ENCODE peak calls at places on chromosomes 13 and 19, in nine cellular contexts. One of them, this sample, is unnamed.
A peak's percentile ranks its signal among the peaks of the same experiment; 100 is the strongest.

GRCh38 chr19:54325194-54325621 is 12.2 kb upstream of the LILRA5 start:
- DNase-seq in NCI-H1105 treated with DMSO at 0.1 percent for 48 hours: peak; percentile 51
- DNase-seq in mucosa of gallbladder: peak; percentile 53
- DNase-seq in LHCN-M2: peak; percentile 37
- DNase-seq in NCI-H748 treated with DMSO at 0.1 percent for 48 hours: peak; percentile 23
- DNase-seq in iPS DF 6.9: peak; percentile 9
- DNase-seq in BE2C: peak; percentile 28
- DNase-seq in NCI-H2171: no peak
- DNase-seq in HEK293T: peak; percentile 62
- DNase-seq in this sample: peak; percentile 59

GRCh38 chr19:1469936-1470863 is 8.8 kb downstream of the C19orf25 start:
- DNase-seq in NCI-H1105 treated with DMSO at 0.1 percent for 48 hours: peak; percentile 81
- DNase-seq in LHCN-M2: no peak
- DNase-seq in NCI-H2171: peak; percentile 77
- DNase-seq in BE2C: no peak
- DNase-seq in HEK293T: peak; percentile 52
- DNase-seq in NCI-H748 treated with DMSO at 0.1 percent for 48 hours: peak; percentile 45
- DNase-seq in mucosa of gallbladder: no peak
- DNase-seq in iPS DF 6.9: no peak
- DNase-seq in this sample: no peak

GRCh38 chr13:22690756-22691155 is 490.0 kb upstream of the SGCG start:
- DNase-seq in BE2C: no peak
- DNase-seq in iPS DF 6.9: no peak
- DNase-seq in mucosa of gallbladder: no peak
- DNase-seq in LHCN-M2: peak; percentile 59
- DNase-seq in NCI-H2171: no peak
- DNase-seq in NCI-H1105 treated with DMSO at 0.1 percent for 48 hours: no peak
- DNase-seq in HEK293T: no peak
- DNase-seq in NCI-H748 treated with DMSO at 0.1 percent for 48 hours: no peak
- DNase-seq in this sample: no peak

GRCh38 chr13:95564948-95565347 is 12.4 kb downstream of the CLDN10 start:
- DNase-seq in NCI-H748 treated with DMSO at 0.1 percent for 48 hours: no peak
- DNase-seq in NCI-H1105 treated with DMSO at 0.1 percent for 48 hours: no peak
- DNase-seq in BE2C: no peak
- DNase-seq in HEK293T: no peak
- DNase-seq in NCI-H2171: no peak
- DNase-seq in LHCN-M2: peak; percentile 77
- DNase-seq in iPS DF 6.9: no peak
- DNase-seq in mucosa of gallbladder: no peak
- DNase-seq in this sample: no peak

GRCh38 chr13:41842029-41842428 is 118.9 kb downstream of the VWA8 start:
- DNase-seq in NCI-H1105 treated with DMSO at 0.1 percent for 48 hours: no peak
- DNase-seq in mucosa of gallbladder: no peak
- DNase-seq in HEK293T: no peak
- DNase-seq in LHCN-M2: no peak
- DNase-seq in iPS DF 6.9: no peak
- DNase-seq in BE2C: no peak
- DNase-seq in NCI-H2171: no peak
- DNase-seq in NCI-H748 treated with DMSO at 0.1 percent for 48 hours: no peak
- DNase-seq in this sample: no peak

GRCh38 chr19:42275103-42275502 is 6.1 kb downstream of the CIC start:
- DNase-seq in iPS DF 6.9: no peak
- DNase-seq in BE2C: no peak
- DNase-seq in NCI-H1105 treated with DMSO at 0.1 percent for 48 hours: no peak
- DNase-seq in HEK293T: no peak
- DNase-seq in NCI-H2171: no peak
- DNase-seq in mucosa of gallbladder: no peak
- DNase-seq in LHCN-M2: no peak
- DNase-seq in NCI-H748 treated with DMSO at 0.1 percent for 48 hours: no peak
- DNase-seq in this sample: no peak

GRCh38 chr13:51276684-51277083 is 54.5 kb downstream of the FAM124A start:
- DNase-seq in NCI-H748 treated with DMSO at 0.1 percent for 48 hours: no peak
- DNase-seq in NCI-H2171: no peak
- DNase-seq in BE2C: no peak
- DNase-seq in NCI-H1105 treated with DMSO at 0.1 percent for 48 hours: no peak
- DNase-seq in HEK293T: no peak
- DNase-seq in mucosa of gallbladder: peak; percentile 50
- DNase-seq in iPS DF 6.9: no peak
- DNase-seq in LHCN-M2: no peak
- DNase-seq in this sample: no peak

GRCh38 chr19:16366433-16367268 is 42.0 kb downstream of the KLF2 start:
- DNase-seq in NCI-H1105 treated with DMSO at 0.1 percent for 48 hours: no peak
- DNase-seq in LHCN-M2: no peak
- DNase-seq in HEK293T: no peak
- DNase-seq in NCI-H2171: no peak
- DNase-seq in NCI-H748 treated with DMSO at 0.1 percent for 48 hours: no peak
- DNase-seq in iPS DF 6.9: no peak
- DNase-seq in BE2C: no peak
- DNase-seq in mucosa of gallbladder: no peak
- DNase-seq in this sample: no peak

GRCh38 chr19:7507884-7508283 is 8.0 kb upstream of the ZNF358 start:
- DNase-seq in iPS DF 6.9: peak; percentile 92
- DNase-seq in LHCN-M2: peak; percentile 85
- DNase-seq in NCI-H748 treated with DMSO at 0.1 percent for 48 hours: no peak
- DNase-seq in NCI-H2171: no peak
- DNase-seq in mucosa of gallbladder: peak; percentile 81
- DNase-seq in NCI-H1105 treated with DMSO at 0.1 percent for 48 hours: no peak
- DNase-seq in HEK293T: peak; percentile 75
- DNase-seq in BE2C: peak; percentile 96
- DNase-seq in this sample: peak; percentile 73

GRCh38 chr19:13613447-13613846 is 107.2 kb upstream of the CACNA1A start:
- DNase-seq in mucosa of gallbladder: no peak
- DNase-seq in HEK293T: no peak
- DNase-seq in NCI-H2171: no peak
- DNase-seq in NCI-H748 treated with DMSO at 0.1 percent for 48 hours: peak; percentile 72
- DNase-seq in BE2C: no peak
- DNase-seq in LHCN-M2: no peak
- DNase-seq in iPS DF 6.9: no peak
- DNase-seq in NCI-H1105 treated with DMSO at 0.1 percent for 48 hours: peak; percentile 63
- DNase-seq in this sample: no peak

GRCh38 chr19:10112037-10112751 is 701 bp downstream of the P2RY11 start:
- DNase-seq in NCI-H2171: no peak
- DNase-seq in iPS DF 6.9: no peak
- DNase-seq in NCI-H1105 treated with DMSO at 0.1 percent for 48 hours: no peak
- DNase-seq in BE2C: no peak
- DNase-seq in NCI-H748 treated with DMSO at 0.1 percent for 48 hours: no peak
- DNase-seq in mucosa of gallbladder: no peak
- DNase-seq in LHCN-M2: no peak
- DNase-seq in HEK293T: no peak
- DNase-seq in this sample: peak; percentile 28

GRCh38 chr19:6475321-6476108 is 6.1 kb downstream of the DENND1C start:
- DNase-seq in LHCN-M2: no peak
- DNase-seq in iPS DF 6.9: no peak
- DNase-seq in NCI-H2171: no peak
- DNase-seq in NCI-H1105 treated with DMSO at 0.1 percent for 48 hours: no peak
- DNase-seq in BE2C: no peak
- DNase-seq in HEK293T: peak; percentile 31
- DNase-seq in NCI-H748 treated with DMSO at 0.1 percent for 48 hours: no peak
- DNase-seq in mucosa of gallbladder: no peak
- DNase-seq in this sample: peak; percentile 62

GRCh38 chr19:48646192-48646911 is 365 bp upstream of the CA11 start:
- DNase-seq in LHCN-M2: peak; percentile 78
- DNase-seq in BE2C: peak; percentile 94
- DNase-seq in mucosa of gallbladder: peak; percentile 86
- DNase-seq in HEK293T: peak; percentile 86
- DNase-seq in NCI-H2171: peak; percentile 95
- DNase-seq in NCI-H1105 treated with DMSO at 0.1 percent for 48 hours: peak; percentile 92
- DNase-seq in NCI-H748 treated with DMSO at 0.1 percent for 48 hours: peak; percentile 83
- DNase-seq in iPS DF 6.9: peak; percentile 83
- DNase-seq in this sample: peak; percentile 96

GRCh38 chr13:79281335-79281734 is 124.7 kb downstream of the RBM26 start:
- DNase-seq in NCI-H1105 treated with DMSO at 0.1 percent for 48 hours: no peak
- DNase-seq in NCI-H2171: no peak
- DNase-seq in iPS DF 6.9: peak; percentile 88
- DNase-seq in HEK293T: no peak
- DNase-seq in BE2C: no peak
- DNase-seq in mucosa of gallbladder: no peak
- DNase-seq in LHCN-M2: no peak
- DNase-seq in NCI-H748 treated with DMSO at 0.1 percent for 48 hours: peak; percentile 76
- DNase-seq in this sample: no peak

GRCh38 chr19:31261651-31262331 is 87.4 kb downstream of the TSHZ3 start:
- DNase-seq in HEK293T: no peak
- DNase-seq in NCI-H2171: no peak
- DNase-seq in BE2C: no peak
- DNase-seq in mucosa of gallbladder: no peak
- DNase-seq in NCI-H748 treated with DMSO at 0.1 percent for 48 hours: no peak
- DNase-seq in NCI-H1105 treated with DMSO at 0.1 percent for 48 hours: no peak
- DNase-seq in iPS DF 6.9: no peak
- DNase-seq in LHCN-M2: peak; percentile 38
- DNase-seq in this sample: no peak

GRCh38 chr19:48837081-48837524 is 812 bp upstream of the HSD17B14 start:
- DNase-seq in LHCN-M2: no peak
- DNase-seq in NCI-H2171: peak; percentile 88
- DNase-seq in HEK293T: peak; percentile 91
- DNase-seq in BE2C: peak; percentile 96
- DNase-seq in mucosa of gallbladder: peak; percentile 84
- DNase-seq in NCI-H748 treated with DMSO at 0.1 percent for 48 hours: peak; percentile 90
- DNase-seq in iPS DF 6.9: peak; percentile 90
- DNase-seq in NCI-H1105 treated with DMSO at 0.1 percent for 48 hours: peak; percentile 91
- DNase-seq in this sample: peak; percentile 95

GRCh38 chr13:68234278-68234677 is 1004.1 kb upstream of the PCDH9 start:
- DNase-seq in NCI-H748 treated with DMSO at 0.1 percent for 48 hours: no peak
- DNase-seq in iPS DF 6.9: no peak
- DNase-seq in LHCN-M2: peak; percentile 32
- DNase-seq in NCI-H2171: no peak
- DNase-seq in HEK293T: no peak
- DNase-seq in mucosa of gallbladder: no peak
- DNase-seq in NCI-H1105 treated with DMSO at 0.1 percent for 48 hours: no peak
- DNase-seq in BE2C: peak; percentile 14
- DNase-seq in this sample: peak; percentile 15

GRCh38 chr13:46374710-46375109 is 12.3 kb downstream of the RUBCNL start:
- DNase-seq in NCI-H748 treated with DMSO at 0.1 percent for 48 hours: no peak
- DNase-seq in HEK293T: no peak
- DNase-seq in iPS DF 6.9: no peak
- DNase-seq in NCI-H1105 treated with DMSO at 0.1 percent for 48 hours: no peak
- DNase-seq in NCI-H2171: no peak
- DNase-seq in BE2C: no peak
- DNase-seq in LHCN-M2: no peak
- DNase-seq in mucosa of gallbladder: no peak
- DNase-seq in this sample: no peak

GRCh38 chr19:49688531-49689132 is 762 bp upstream of the ADM5 start:
- DNase-seq in BE2C: no peak
- DNase-seq in iPS DF 6.9: no peak
- DNase-seq in NCI-H2171: no peak
- DNase-seq in LHCN-M2: no peak
- DNase-seq in HEK293T: no peak
- DNase-seq in NCI-H1105 treated with DMSO at 0.1 percent for 48 hours: no peak
- DNase-seq in mucosa of gallbladder: no peak
- DNase-seq in NCI-H748 treated with DMSO at 0.1 percent for 48 hours: no peak
- DNase-seq in this sample: no peak

GRCh38 chr19:41299755-41300089 is 10.2 kb upstream of the CCDC97 start:
- DNase-seq in LHCN-M2: peak; percentile 98
- DNase-seq in iPS DF 6.9: no peak
- DNase-seq in HEK293T: no peak
- DNase-seq in NCI-H748 treated with DMSO at 0.1 percent for 48 hours: no peak
- DNase-seq in BE2C: no peak
- DNase-seq in NCI-H2171: no peak
- DNase-seq in NCI-H1105 treated with DMSO at 0.1 percent for 48 hours: no peak
- DNase-seq in mucosa of gallbladder: no peak
- DNase-seq in this sample: no peak

GRCh38 chr19:42242071-42242511 is 311 bp downstream of the GSK3A start:
- DNase-seq in iPS DF 6.9: no peak
- DNase-seq in NCI-H748 treated with DMSO at 0.1 percent for 48 hours: no peak
- DNase-seq in HEK293T: no peak
- DNase-seq in mucosa of gallbladder: no peak
- DNase-seq in NCI-H1105 treated with DMSO at 0.1 percent for 48 hours: no peak
- DNase-seq in NCI-H2171: no peak
- DNase-seq in LHCN-M2: no peak
- DNase-seq in BE2C: no peak
- DNase-seq in this sample: peak; percentile 59

GRCh38 chr19:15210323-15210774 is 9.6 kb upstream of the NOTCH3 start:
- DNase-seq in iPS DF 6.9: no peak
- DNase-seq in NCI-H1105 treated with DMSO at 0.1 percent for 48 hours: no peak
- DNase-seq in BE2C: no peak
- DNase-seq in LHCN-M2: peak; percentile 89
- DNase-seq in NCI-H2171: no peak
- DNase-seq in HEK293T: no peak
- DNase-seq in NCI-H748 treated with DMSO at 0.1 percent for 48 hours: no peak
- DNase-seq in mucosa of gallbladder: no peak
- DNase-seq in this sample: no peak

GRCh38 chr19:13053761-13054604 is 48.7 kb downstream of the LYL1 start:
- DNase-seq in NCI-H2171: no peak
- DNase-seq in NCI-H1105 treated with DMSO at 0.1 percent for 48 hours: no peak
- DNase-seq in NCI-H748 treated with DMSO at 0.1 percent for 48 hours: no peak
- DNase-seq in iPS DF 6.9: no peak
- DNase-seq in BE2C: no peak
- DNase-seq in LHCN-M2: peak; percentile 90
- DNase-seq in HEK293T: no peak
- DNase-seq in mucosa of gallbladder: peak; percentile 91
- DNase-seq in this sample: peak; percentile 73

GRCh38 chr13:47859129-47859528 is 141.9 kb downstream of the SUCLA2 start:
- DNase-seq in NCI-H748 treated with DMSO at 0.1 percent for 48 hours: no peak
- DNase-seq in HEK293T: no peak
- DNase-seq in NCI-H2171: no peak
- DNase-seq in iPS DF 6.9: no peak
- DNase-seq in BE2C: no peak
- DNase-seq in mucosa of gallbladder: no peak
- DNase-seq in NCI-H1105 treated with DMSO at 0.1 percent for 48 hours: no peak
- DNase-seq in LHCN-M2: peak; percentile 52
- DNase-seq in this sample: no peak

GRCh38 chr13:24127116-24127631 is 33.3 kb upstream of the SPATA13 start:
- DNase-seq in mucosa of gallbladder: peak; percentile 72
- DNase-seq in iPS DF 6.9: no peak
- DNase-seq in NCI-H2171: no peak
- DNase-seq in NCI-H748 treated with DMSO at 0.1 percent for 48 hours: peak; percentile 62
- DNase-seq in HEK293T: no peak
- DNase-seq in BE2C: no peak
- DNase-seq in LHCN-M2: no peak
- DNase-seq in NCI-H1105 treated with DMSO at 0.1 percent for 48 hours: no peak
- DNase-seq in this sample: no peak

GRCh38 chr13:76307157-76307556 is 579.0 kb downstream of the KCTD12 start:
- DNase-seq in HEK293T: peak; percentile 46
- DNase-seq in NCI-H2171: no peak
- DNase-seq in LHCN-M2: no peak
- DNase-seq in mucosa of gallbladder: no peak
- DNase-seq in iPS DF 6.9: no peak
- DNase-seq in BE2C: no peak
- DNase-seq in NCI-H748 treated with DMSO at 0.1 percent for 48 hours: no peak
- DNase-seq in NCI-H1105 treated with DMSO at 0.1 percent for 48 hours: no peak
- DNase-seq in this sample: no peak

GRCh38 chr13:32330438-32330837 is 15.1 kb downstream of the BRCA2 start:
- DNase-seq in NCI-H1105 treated with DMSO at 0.1 percent for 48 hours: no peak
- DNase-seq in LHCN-M2: peak; percentile 90
- DNase-seq in BE2C: no peak
- DNase-seq in HEK293T: no peak
- DNase-seq in mucosa of gallbladder: no peak
- DNase-seq in NCI-H748 treated with DMSO at 0.1 percent for 48 hours: no peak
- DNase-seq in iPS DF 6.9: no peak
- DNase-seq in NCI-H2171: no peak
- DNase-seq in this sample: no peak

GRCh38 chr19:6236310-6237291 is 43.2 kb downstream of the MLLT1 start:
- DNase-seq in BE2C: peak; percentile 20
- DNase-seq in NCI-H2171: no peak
- DNase-seq in HEK293T: no peak
- DNase-seq in iPS DF 6.9: no peak
- DNase-seq in NCI-H748 treated with DMSO at 0.1 percent for 48 hours: no peak
- DNase-seq in mucosa of gallbladder: peak; percentile 92
- DNase-seq in NCI-H1105 treated with DMSO at 0.1 percent for 48 hours: no peak
- DNase-seq in LHCN-M2: no peak
- DNase-seq in this sample: peak; percentile 46

GRCh38 chr19:15260939-15261338 is 28.7 kb upstream of the EPHX3 start:
- DNase-seq in NCI-H748 treated with DMSO at 0.1 percent for 48 hours: no peak
- DNase-seq in LHCN-M2: no peak
- DNase-seq in NCI-H2171: no peak
- DNase-seq in iPS DF 6.9: no peak
- DNase-seq in mucosa of gallbladder: no peak
- DNase-seq in NCI-H1105 treated with DMSO at 0.1 percent for 48 hours: no peak
- DNase-seq in HEK293T: no peak
- DNase-seq in BE2C: no peak
- DNase-seq in this sample: peak; percentile 65

GRCh38 chr13:49220856-49221614 is 897 bp downstream of the MLNR start:
- DNase-seq in iPS DF 6.9: no peak
- DNase-seq in HEK293T: no peak
- DNase-seq in NCI-H1105 treated with DMSO at 0.1 percent for 48 hours: no peak
- DNase-seq in NCI-H748 treated with DMSO at 0.1 percent for 48 hours: no peak
- DNase-seq in mucosa of gallbladder: no peak
- DNase-seq in LHCN-M2: no peak
- DNase-seq in BE2C: no peak
- DNase-seq in NCI-H2171: no peak
- DNase-seq in this sample: peak; percentile 69

This sample was measured in SK-N-SH.